ENCODE peak calls at places on chromosomes 13 and 19, in five cellular contexts. W, I, S, A and O are unnamed samples.

GRCh38 chr19:50568321-50569022 is at the start of gene LRRC4B:
- DNase-seq in W (no peak), A (no peak), S (no peak), I (no peak), O (no peak)

GRCh38 chr19:32498641-32499200 is 82.3 kb upstream of the PDCD5 start:
- DNase-seq in S (no peak), W (no peak), I (no peak), A (no peak), O (peak; percentile 32)

GRCh38 chr13:80962173-80962572 is 621.2 kb upstream of the SPRY2 start:
- DNase-seq in A (peak; percentile 77), S (no peak), W (no peak), I (no peak), O (no peak)

GRCh38 chr13:33087790-33088189 is 71.6 kb downstream of the KL start:
- DNase-seq in W (no peak), S (no peak), I (no peak), A (peak; percentile 30), O (no peak)

GRCh38 chr13:77028202-77028601 is 1.2 kb upstream of the FBXL3 start:
- DNase-seq in W (no peak), I (no peak), A (peak; percentile 39), S (no peak), O (no peak)

GRCh38 chr13:27295660-27296059 is 25.0 kb downstream of the RASL11A start:
- DNase-seq in S (no peak), W (no peak), I (no peak), A (no peak), O (no peak)

GRCh38 chr19:13163609-13164364 is 13.6 kb downstream of the IER2 start:
- DNase-seq in A (peak; percentile 67), W (no peak), I (no peak), S (no peak), O (peak; percentile 75)

GRCh38 chr19:19134687-19135158 is 3.6 kb downstream of the TMEM161A start:
- DNase-seq in A (no peak), W (no peak), S (no peak), I (no peak), O (peak; percentile 11)

GRCh38 chr19:31505596-31505910 is 156.3 kb upstream of the TSHZ3 start:
- DNase-seq in S (no peak), A (no peak), W (no peak), I (no peak), O (no peak)

GRCh38 chr19:29672933-29673336 is 7.7 kb downstream of the PLEKHF1 start:
- DNase-seq in I (peak; percentile 69), S (no peak), A (no peak), W (no peak), O (no peak)

GRCh38 chr19:16542894-16543498 is 759 bp upstream of the CHERP start:
- DNase-seq in S (no peak), I (no peak), W (no peak), A (no peak), O (peak; percentile 28)

GRCh38 chr19:51094696-51095279 is 12.1 kb upstream of the KLK14 start:
- DNase-seq in S (peak; percentile 62), W (no peak), A (peak; percentile 16), I (no peak), O (peak; percentile 48)

GRCh38 chr19:8305798-8306197 is 2.4 kb downstream of the CD320 start:
- DNase-seq in A (no peak), S (no peak), I (no peak), W (no peak), O (peak; percentile 18)

GRCh38 chr13:87887459-87888123 is 216.4 kb downstream of the SLITRK5 start:
- DNase-seq in I (no peak), S (no peak), A (no peak), W (no peak), O (no peak)

GRCh38 chr13:36766295-36766694 is 52.7 kb upstream of the RFXAP start:
- DNase-seq in A (no peak), W (peak; percentile 13), S (no peak), I (no peak), O (no peak)

GRCh38 chr19:5953680-5954213 is 24.2 kb downstream of the RANBP3 start:
- DNase-seq in W (no peak), A (no peak), I (no peak), S (no peak), O (no peak)

GRCh38 chr19:55418185-55418584 is 10.6 kb upstream of the UBE2S start:
- DNase-seq in A (peak; percentile 71), W (peak; percentile 74), I (no peak), S (peak; percentile 91), O (peak; percentile 72)

GRCh38 chr13:76723551-76724232 is 162.5 kb downstream of the KCTD12 start:
- DNase-seq in A (peak; percentile 95), I (no peak), W (no peak), S (no peak), O (peak; percentile 17)

GRCh38 chr19:47056416-47056815 is 8.0 kb upstream of the TMEM160 start:
- DNase-seq in W (no peak), A (no peak), I (no peak), S (no peak), O (no peak)

GRCh38 chr19:47058621-47059020 is 10.2 kb upstream of the TMEM160 start:
- DNase-seq in W (no peak), S (no peak), A (no peak), I (no peak), O (no peak)

DNA sequence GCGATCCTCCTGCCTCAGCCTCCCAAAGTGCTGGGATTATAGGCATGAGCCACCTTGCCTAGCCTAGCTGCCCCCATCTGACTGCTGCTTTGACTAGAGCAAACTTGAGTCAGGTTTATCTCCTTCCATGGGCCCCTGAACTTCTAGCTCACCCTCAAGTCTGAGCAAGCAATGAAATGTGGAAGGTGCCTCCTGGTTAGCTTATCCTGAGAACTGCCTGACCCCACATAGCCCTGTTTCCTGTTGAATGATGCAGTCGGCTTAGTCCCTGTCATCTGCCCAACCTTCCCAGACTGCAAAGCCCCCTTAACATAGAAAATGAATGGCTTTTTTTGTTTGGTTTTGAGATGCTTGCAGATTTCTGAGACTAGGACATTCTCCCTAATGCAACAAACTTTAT is 8.9 kb upstream of the TMEM160 start:
- DNase-seq in W (no peak), A (no peak), I (no peak), S (no peak), O (no peak)
- TF ChIP-seq POLR2A in W (no peak), A (no peak), I (no peak), S (no peak), O (no peak)

GRCh38 chr19:44785271-44785670 is 7.6 kb downstream of the CBLC start:
- DNase-seq in I (no peak), A (no peak), S (no peak), W (no peak), O (no peak)

GRCh38 chr19:44785993-44786392 is 8.3 kb downstream of the CBLC start:
- DNase-seq in I (no peak), S (no peak), W (no peak), A (no peak), O (no peak)

GRCh38 chr19:44779150-44779549 is 1.5 kb downstream of the CBLC start:
- DNase-seq in W (no peak), I (no peak), A (no peak), S (no peak), O (no peak)

GRCh38 chr19:44783545-44783944 is 5.9 kb downstream of the CBLC start:
- DNase-seq in I (no peak), S (no peak), W (no peak), A (no peak), O (no peak)

GRCh38 chr19:44782729-44783128 is 5.0 kb downstream of the CBLC start:
- DNase-seq in A (no peak), S (no peak), W (no peak), I (no peak), O (peak; percentile 17)
- TF ChIP-seq CTCF in A (no peak), S (no peak), W (peak; percentile 19), I (no peak), O (no peak)

GRCh38 chr19:53876651-53877224 is 5.3 kb upstream of the PRKCG start:
- DNase-seq in W (no peak), I (no peak), S (no peak), A (no peak), O (no peak)
- TF ChIP-seq MAX in W (no peak), I (no peak), S (no peak), A (no peak), O (no peak)

GRCh38 chr19:2062770-2063169 is 11.7 kb upstream of the MKNK2 start:
- DNase-seq in A (no peak), I (no peak), W (no peak), S (no peak), O (no peak)

GRCh38 chr19:2061936-2062729 is 11.1 kb upstream of the MKNK2 start:
- DNase-seq in S (no peak), A (no peak), W (no peak), I (no peak), O (no peak)

GRCh38 chr19:2063824-2064223 is 12.8 kb upstream of the MKNK2 start:
- DNase-seq in A (no peak), W (no peak), I (no peak), S (no peak), O (no peak)

GRCh38 chr19:2059422-2060201 is 8.6 kb upstream of the MKNK2 start:
- DNase-seq in I (no peak), S (peak; percentile 60), A (no peak), W (peak; percentile 83), O (peak; percentile 25)

DNA sequence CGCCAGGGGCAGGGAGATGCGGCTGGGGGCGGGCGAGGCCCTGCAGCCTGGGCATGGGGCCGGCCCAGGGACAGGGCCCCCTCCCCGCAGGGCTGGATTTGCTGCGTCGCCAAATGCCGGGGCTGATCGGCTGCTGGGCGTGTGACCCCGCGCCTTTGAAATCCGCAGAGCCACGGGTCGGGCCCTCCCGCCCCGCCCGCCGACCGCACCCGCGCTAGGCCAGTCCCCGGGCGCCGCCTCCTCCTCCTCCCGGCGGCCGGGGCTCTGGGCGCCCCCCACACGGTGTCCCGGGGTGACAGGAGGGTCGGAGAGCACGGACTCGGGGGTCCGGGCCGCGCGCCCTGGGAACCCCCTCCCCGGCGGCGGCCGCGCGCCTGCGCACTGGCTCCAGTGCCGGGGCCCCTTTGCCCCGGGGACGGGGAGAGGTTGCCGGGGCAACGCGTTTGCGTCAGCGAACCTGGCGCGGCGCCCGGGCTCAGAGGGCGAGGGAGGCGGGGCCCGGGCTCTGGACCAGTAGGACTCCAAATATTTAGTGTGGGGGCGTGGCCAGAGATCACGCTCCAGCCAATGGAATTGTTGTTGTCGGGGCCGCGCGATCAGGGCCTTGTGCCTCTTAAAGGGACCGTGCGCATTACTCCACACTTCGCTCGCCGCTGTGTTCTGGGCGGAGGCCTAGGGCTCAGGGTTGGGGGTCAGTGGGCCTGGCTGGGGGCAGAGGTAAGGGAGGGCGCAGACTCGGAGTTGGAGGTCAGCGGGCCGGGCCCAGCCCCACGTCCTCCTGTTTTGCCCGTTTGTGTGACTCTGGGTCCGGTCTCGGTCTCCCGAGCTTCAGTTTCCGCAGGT is 10.3 kb upstream of the MKNK2 start:
- DNase-seq in A (peak; percentile 98), W (peak; percentile 93), I (peak; percentile 86), S (peak; percentile 79), O (peak; percentile 95)
- TF ChIP-seq POLR2A in A (peak; percentile 40), W (peak; percentile 56), I (peak; percentile 88), S (peak; percentile 44), O (peak; percentile 47)

DNA sequence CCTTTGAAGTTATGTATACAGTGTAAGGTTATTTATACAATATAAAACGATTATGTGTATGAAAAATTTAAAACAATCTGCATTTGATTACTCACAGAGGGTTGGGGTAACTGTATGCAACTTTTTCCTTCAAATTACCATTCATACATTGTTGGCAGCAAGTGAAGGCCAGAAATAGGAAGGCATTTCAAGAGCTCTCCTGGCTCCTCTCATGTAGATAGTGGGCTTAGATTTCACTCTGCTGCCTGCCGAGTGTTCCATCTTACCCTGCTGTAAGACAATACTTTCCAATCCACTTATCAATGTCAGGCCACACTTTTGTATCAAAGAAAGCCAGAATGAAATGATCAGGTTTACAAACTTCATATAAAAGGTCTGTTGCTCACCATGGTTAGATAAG is 245.2 kb downstream of the DNAJC15 start:
- DNase-seq in A (no peak), I (no peak), W (no peak), S (no peak), O (no peak)
- TF ChIP-seq CTCF in A (no peak), I (no peak), W (no peak), S (no peak), O (no peak)

GRCh38 chr19:39595950-39596349 is 6.4 kb upstream of the LGALS13 start:
- DNase-seq in I (no peak), W (no peak), S (no peak), A (no peak), O (no peak)
- TF ChIP-seq MAX in I (no peak), W (no peak), S (no peak), A (no peak), O (no peak)